ENCODE peak calls at places on chromosomes 12 and 14, in nine cellular contexts. One of them, this sample, is unnamed.

GRCh38 chr12:5960783-5961182 is 15.7 kb upstream of the ANO2 start:
- DNase-seq in fibroblast of lung: no peak
- DNase-seq in adrenal gland: no peak
- DNase-seq in tibial artery: no peak
- DNase-seq in Peyer's patch: no peak
- DNase-seq in body of pancreas: no peak
- DNase-seq in MM.1S: no peak
- DNase-seq in transverse colon: no peak
- DNase-seq in gastrocnemius medialis: no peak
- DNase-seq in this sample: no peak

GRCh38 chr14:104134061-104134965 is 4.1 kb upstream of the KIF26A start:
- DNase-seq in transverse colon: no peak
- DNase-seq in body of pancreas: no peak
- DNase-seq in gastrocnemius medialis: no peak
- DNase-seq in MM.1S: no peak
- DNase-seq in fibroblast of lung: no peak
- DNase-seq in tibial artery: peak; percentile 59
- DNase-seq in Peyer's patch: no peak
- DNase-seq in adrenal gland: no peak
- DNase-seq in this sample: peak; percentile 10

GRCh38 chr14:45085004-45085403 is 1.1 kb downstream of the PRPF39 start:
- DNase-seq in gastrocnemius medialis: no peak
- DNase-seq in body of pancreas: no peak
- DNase-seq in transverse colon: no peak
- DNase-seq in MM.1S: no peak
- DNase-seq in tibial artery: no peak
- DNase-seq in adrenal gland: no peak
- DNase-seq in fibroblast of lung: peak; percentile 17
- DNase-seq in Peyer's patch: no peak
- DNase-seq in this sample: no peak

GRCh38 chr12:32290411-32290810 is 108.9 kb upstream of the FGD4 start:
- DNase-seq in fibroblast of lung: peak; percentile 77
- DNase-seq in gastrocnemius medialis: no peak
- DNase-seq in tibial artery: no peak
- DNase-seq in body of pancreas: no peak
- DNase-seq in adrenal gland: no peak
- DNase-seq in MM.1S: no peak
- DNase-seq in Peyer's patch: no peak
- DNase-seq in transverse colon: no peak
- DNase-seq in this sample: no peak

GRCh38 chr14:102544745-102545460 is 35.3 kb upstream of the ANKRD9 start:
- DNase-seq in adrenal gland: no peak
- DNase-seq in MM.1S: no peak
- DNase-seq in transverse colon: peak; percentile 78
- DNase-seq in fibroblast of lung: no peak
- DNase-seq in Peyer's patch: no peak
- DNase-seq in tibial artery: no peak
- DNase-seq in gastrocnemius medialis: no peak
- DNase-seq in body of pancreas: no peak
- DNase-seq in this sample: no peak

GRCh38 chr14:31326111-31326510 is 94.2 kb downstream of the HEATR5A start:
- DNase-seq in gastrocnemius medialis: no peak
- DNase-seq in fibroblast of lung: peak; percentile 16
- DNase-seq in MM.1S: no peak
- DNase-seq in adrenal gland: no peak
- DNase-seq in Peyer's patch: no peak
- DNase-seq in body of pancreas: no peak
- DNase-seq in transverse colon: no peak
- DNase-seq in tibial artery: no peak
- DNase-seq in this sample: no peak

GRCh38 chr12:30417697-30418231 is 277.9 kb downstream of the IPO8 start:
- DNase-seq in MM.1S: no peak
- DNase-seq in transverse colon: peak; percentile 8
- DNase-seq in Peyer's patch: no peak
- DNase-seq in body of pancreas: no peak
- DNase-seq in fibroblast of lung: peak; percentile 99
- DNase-seq in gastrocnemius medialis: peak; percentile 13
- DNase-seq in tibial artery: no peak
- DNase-seq in adrenal gland: no peak
- DNase-seq in this sample: no peak

GRCh38 chr12:57461904-57462306 is 2.3 kb downstream of the GLI1 start:
- DNase-seq in tibial artery: no peak
- DNase-seq in body of pancreas: no peak
- DNase-seq in MM.1S: no peak
- DNase-seq in transverse colon: no peak
- DNase-seq in gastrocnemius medialis: no peak
- DNase-seq in adrenal gland: no peak
- DNase-seq in fibroblast of lung: peak; percentile 47
- DNase-seq in Peyer's patch: peak; percentile 29
- DNase-seq in this sample: no peak

GRCh38 chr14:68547305-68548193 is 245.3 kb downstream of the ZFP36L1 start:
- DNase-seq in Peyer's patch: no peak
- DNase-seq in adrenal gland: peak; percentile 67
- DNase-seq in MM.1S: no peak
- DNase-seq in fibroblast of lung: peak; percentile 90
- DNase-seq in body of pancreas: no peak
- DNase-seq in tibial artery: peak; percentile 95
- DNase-seq in transverse colon: peak; percentile 62
- DNase-seq in gastrocnemius medialis: peak; percentile 92
- DNase-seq in this sample: no peak

GRCh38 chr12:51620448-51620847 is 29.4 kb downstream of the SCN8A start:
- DNase-seq in body of pancreas: no peak
- DNase-seq in transverse colon: no peak
- DNase-seq in fibroblast of lung: peak; percentile 68
- DNase-seq in gastrocnemius medialis: no peak
- DNase-seq in tibial artery: no peak
- DNase-seq in Peyer's patch: no peak
- DNase-seq in MM.1S: no peak
- DNase-seq in adrenal gland: no peak
- DNase-seq in this sample: no peak

GRCh38 chr14:99374964-99375363 is 103.0 kb upstream of the BCL11B start:
- DNase-seq in MM.1S: no peak
- DNase-seq in adrenal gland: no peak
- DNase-seq in transverse colon: no peak
- DNase-seq in tibial artery: no peak
- DNase-seq in body of pancreas: no peak
- DNase-seq in fibroblast of lung: no peak
- DNase-seq in gastrocnemius medialis: no peak
- DNase-seq in Peyer's patch: no peak
- DNase-seq in this sample: no peak

DNA sequence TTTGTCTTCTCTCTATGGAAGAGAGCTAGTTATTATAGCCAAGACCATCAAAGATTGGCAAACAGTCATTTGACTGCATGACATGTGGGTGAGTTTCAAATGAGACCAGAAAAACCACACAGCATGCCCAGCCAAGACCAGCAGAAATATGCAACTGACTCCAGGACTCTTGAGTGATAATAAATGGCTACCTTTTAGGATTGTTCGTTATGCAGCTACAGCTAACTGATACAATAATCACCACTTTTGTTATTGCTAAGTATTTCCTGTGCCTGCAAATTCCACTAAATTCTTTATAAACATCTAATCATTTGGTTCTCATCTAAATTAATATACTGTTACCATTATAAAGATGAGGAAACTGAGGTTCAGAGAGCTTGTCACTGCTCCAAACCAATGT is 528.4 kb upstream of the TBX3 start:
- DNase-seq in gastrocnemius medialis: no peak
- DNase-seq in fibroblast of lung: no peak
- DNase-seq in body of pancreas: no peak
- DNase-seq in MM.1S: no peak
- DNase-seq in tibial artery: no peak
- DNase-seq in transverse colon: no peak
- DNase-seq in Peyer's patch: no peak
- DNase-seq in adrenal gland: no peak
- DNase-seq in this sample: no peak
- H3K27ac ChIP-seq in gastrocnemius medialis: no peak overlapping the region
- H3K27ac ChIP-seq in fibroblast of lung: no peak overlapping the region
- H3K27ac ChIP-seq in body of pancreas: no peak overlapping the region
- H3K27ac ChIP-seq in MM.1S: no peak overlapping the region
- H3K27ac ChIP-seq in tibial artery: no peak overlapping the region
- H3K27ac ChIP-seq in transverse colon: no peak overlapping the region
- H3K27ac ChIP-seq in Peyer's patch: no peak overlapping the region
- H3K27ac ChIP-seq in adrenal gland: no peak overlapping the region
- H3K27ac ChIP-seq in this sample: no peak overlapping the region

DNA sequence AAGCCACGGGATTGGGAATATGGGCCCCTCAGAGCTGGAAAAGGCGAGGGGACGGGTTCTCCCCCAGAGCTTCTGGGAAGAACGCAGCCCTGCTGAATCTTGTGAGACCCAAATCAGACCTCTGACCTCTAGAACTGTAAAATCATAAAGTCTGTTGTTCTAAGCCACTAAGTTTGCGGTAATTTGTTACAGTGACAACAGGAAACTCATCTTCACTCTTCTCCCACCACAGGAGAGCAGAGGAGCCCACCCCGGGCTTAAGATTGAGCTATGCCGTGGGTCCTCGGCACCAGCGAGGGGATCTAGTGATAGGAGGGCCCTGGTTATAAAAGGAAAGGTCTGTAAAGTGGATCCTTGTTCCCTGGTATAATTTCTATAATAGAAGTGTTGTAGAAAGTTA is 7.5 kb downstream of the MLXIP start:
- DNase-seq in adrenal gland: peak; percentile 5
- DNase-seq in tibial artery: peak; percentile 20
- DNase-seq in body of pancreas: no peak
- DNase-seq in Peyer's patch: no peak
- DNase-seq in fibroblast of lung: no peak
- DNase-seq in gastrocnemius medialis: no peak
- DNase-seq in transverse colon: no peak
- DNase-seq in MM.1S: no peak
- DNase-seq in this sample: no peak
- H3K36me3 ChIP-seq in adrenal gland: no peaks in the 10 kb centered on the region
- H3K36me3 ChIP-seq in tibial artery: peaks cover 16% of the 10 kb centered on the region
- H3K36me3 ChIP-seq in body of pancreas: no peaks in the 10 kb centered on the region
- H3K36me3 ChIP-seq in Peyer's patch: no peaks in the 10 kb centered on the region
- H3K36me3 ChIP-seq in fibroblast of lung: peaks cover 7% of the 10 kb centered on the region
- H3K36me3 ChIP-seq in gastrocnemius medialis: no peaks in the 10 kb centered on the region
- H3K36me3 ChIP-seq in transverse colon: no peaks in the 10 kb centered on the region
- H3K36me3 ChIP-seq in MM.1S: no peaks in the 10 kb centered on the region
- H3K36me3 ChIP-seq in this sample: peaks cover 4% of the 10 kb centered on the region

GRCh38 chr12:46368684-46369083 is 3.9 kb downstream of the SLC38A2 start:
- DNase-seq in tibial artery: no peak
- DNase-seq in adrenal gland: no peak
- DNase-seq in Peyer's patch: no peak
- DNase-seq in transverse colon: no peak
- DNase-seq in body of pancreas: no peak
- DNase-seq in gastrocnemius medialis: no peak
- DNase-seq in MM.1S: no peak
- DNase-seq in fibroblast of lung: no peak
- DNase-seq in this sample: no peak
- H3K27ac ChIP-seq in tibial artery: peak overlapping the region; percentile 96
- H3K27ac ChIP-seq in adrenal gland: no peak overlapping the region
- H3K27ac ChIP-seq in Peyer's patch: no peak overlapping the region
- H3K27ac ChIP-seq in transverse colon: peak overlapping the region; percentile 100
- H3K27ac ChIP-seq in body of pancreas: peak overlapping the region; percentile 100
- H3K27ac ChIP-seq in gastrocnemius medialis: peak overlapping the region; percentile 97
- H3K27ac ChIP-seq in MM.1S: no peak overlapping the region
- H3K27ac ChIP-seq in fibroblast of lung: peak overlapping the region; percentile 98
- H3K27ac ChIP-seq in this sample: no peak overlapping the region

DNA sequence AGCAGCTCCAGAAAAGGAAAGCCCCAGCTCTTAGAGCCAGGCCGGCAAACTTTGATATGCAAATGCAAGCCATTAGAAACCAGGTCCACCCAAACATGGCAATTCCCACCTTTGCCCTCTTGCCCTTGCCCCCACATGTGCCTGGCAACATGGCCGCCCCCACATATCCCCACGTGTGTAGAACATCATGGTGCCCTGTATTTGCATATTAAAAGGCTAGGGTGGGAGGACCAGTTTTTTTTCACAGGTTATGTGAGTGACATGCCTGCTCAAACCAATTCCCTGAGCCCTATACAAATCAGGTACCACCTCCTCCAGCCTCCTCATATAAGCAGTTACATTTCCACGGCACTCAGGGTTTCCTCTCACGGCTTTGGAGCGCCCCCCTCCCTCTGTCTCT is 6.1 kb upstream of the ALDH1L2 start:
- DNase-seq in tibial artery: no peak
- DNase-seq in gastrocnemius medialis: no peak
- DNase-seq in MM.1S: no peak
- DNase-seq in Peyer's patch: no peak
- DNase-seq in fibroblast of lung: no peak
- DNase-seq in adrenal gland: no peak
- DNase-seq in body of pancreas: no peak
- DNase-seq in transverse colon: no peak
- DNase-seq in this sample: no peak
- H3K36me3 ChIP-seq in tibial artery: no peaks in the 10 kb centered on the region
- H3K36me3 ChIP-seq in gastrocnemius medialis: no peaks in the 10 kb centered on the region
- H3K36me3 ChIP-seq in MM.1S: no peaks in the 10 kb centered on the region
- H3K36me3 ChIP-seq in Peyer's patch: no peaks in the 10 kb centered on the region
- H3K36me3 ChIP-seq in fibroblast of lung: no peaks in the 10 kb centered on the region
- H3K36me3 ChIP-seq in adrenal gland: no peaks in the 10 kb centered on the region
- H3K36me3 ChIP-seq in body of pancreas: no peaks in the 10 kb centered on the region
- H3K36me3 ChIP-seq in transverse colon: no peaks in the 10 kb centered on the region
- H3K36me3 ChIP-seq in this sample: no peaks in the 10 kb centered on the region

DNA sequence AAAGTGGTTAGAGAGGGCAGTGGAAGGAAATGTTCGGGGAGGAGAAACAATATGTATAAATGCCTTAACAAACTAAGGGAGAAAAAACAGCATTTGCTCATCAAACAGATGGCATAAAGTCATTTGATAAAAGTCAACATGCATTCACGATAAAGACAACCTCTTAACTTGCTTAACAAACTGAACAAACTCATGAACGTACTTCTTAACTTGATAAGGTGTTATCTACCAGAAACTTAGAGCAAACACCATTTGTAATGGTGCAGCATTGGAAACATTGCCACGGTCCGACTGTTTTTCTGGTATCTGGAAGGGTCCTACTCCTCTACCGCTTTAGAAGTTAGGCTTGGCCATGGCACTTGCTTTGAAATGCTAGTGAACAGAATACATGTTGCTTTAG is 4.2 kb upstream of the RPS6KL1 start:
- DNase-seq in tibial artery: no peak
- DNase-seq in fibroblast of lung: no peak
- DNase-seq in gastrocnemius medialis: no peak
- DNase-seq in Peyer's patch: no peak
- DNase-seq in transverse colon: no peak
- DNase-seq in adrenal gland: no peak
- DNase-seq in body of pancreas: no peak
- DNase-seq in MM.1S: no peak
- DNase-seq in this sample: no peak
- H3K27ac ChIP-seq in tibial artery: no peak overlapping the region
- H3K27ac ChIP-seq in fibroblast of lung: no peak overlapping the region
- H3K27ac ChIP-seq in gastrocnemius medialis: no peak overlapping the region
- H3K27ac ChIP-seq in Peyer's patch: no peak overlapping the region
- H3K27ac ChIP-seq in transverse colon: no peak overlapping the region
- H3K27ac ChIP-seq in adrenal gland: no peak overlapping the region
- H3K27ac ChIP-seq in body of pancreas: no peak overlapping the region
- H3K27ac ChIP-seq in MM.1S: no peak overlapping the region
- H3K27ac ChIP-seq in this sample: no peak overlapping the region

This sample was measured in CD8-positive, alpha-beta T cell.